ENCODE peak calls at places on chromosomes 16 and 17, in eight cellular contexts. One of them, this sample, is unnamed.

GRCh38 chr16:56691885-56692284 is 9.6 kb downstream of the MT1X start:
- DNase-seq in cardiac muscle cell: no peak
- DNase-seq in WTC11: no peak
- DNase-seq in AG04450: no peak
- DNase-seq in GM13976: no peak
- DNase-seq in mesothelial cell of epicardium: no peak
- DNase-seq in MCF 10A: peak; percentile 96
- DNase-seq in prostate gland: peak; percentile 78
- DNase-seq in this sample: no peak

GRCh38 chr16:966035-966434 is 4.7 kb downstream of the LMF1 start:
- DNase-seq in cardiac muscle cell: no peak
- DNase-seq in WTC11: no peak
- DNase-seq in AG04450: no peak
- DNase-seq in GM13976: no peak
- DNase-seq in mesothelial cell of epicardium: no peak
- DNase-seq in MCF 10A: no peak
- DNase-seq in prostate gland: no peak
- DNase-seq in this sample: no peak

GRCh38 chr17:77435272-77436057 is 294.7 kb downstream of the SEC14L1 start:
- DNase-seq in cardiac muscle cell: no peak
- DNase-seq in WTC11: no peak
- DNase-seq in AG04450: no peak
- DNase-seq in GM13976: no peak
- DNase-seq in mesothelial cell of epicardium: no peak
- DNase-seq in MCF 10A: no peak
- DNase-seq in prostate gland: no peak
- DNase-seq in this sample: no peak

GRCh38 chr17:65813306-65813705 is 251.9 kb upstream of the AXIN2 start:
- DNase-seq in cardiac muscle cell: no peak
- DNase-seq in WTC11: no peak
- DNase-seq in AG04450: no peak
- DNase-seq in GM13976: no peak
- DNase-seq in mesothelial cell of epicardium: no peak
- DNase-seq in MCF 10A: peak; percentile 22
- DNase-seq in prostate gland: no peak
- DNase-seq in this sample: no peak

GRCh38 chr17:49616546-49617205 is 41.0 kb downstream of the NXPH3 start:
- DNase-seq in cardiac muscle cell: peak; percentile 98
- DNase-seq in WTC11: no peak
- DNase-seq in AG04450: no peak
- DNase-seq in GM13976: no peak
- DNase-seq in mesothelial cell of epicardium: no peak
- DNase-seq in MCF 10A: no peak
- DNase-seq in prostate gland: no peak
- DNase-seq in this sample: no peak

GRCh38 chr17:59745040-59745439 is 37.6 kb downstream of the VMP1 start:
- DNase-seq in cardiac muscle cell: no peak
- DNase-seq in WTC11: no peak
- DNase-seq in AG04450: no peak
- DNase-seq in GM13976: no peak
- DNase-seq in mesothelial cell of epicardium: no peak
- DNase-seq in MCF 10A: no peak
- DNase-seq in prostate gland: no peak
- DNase-seq in this sample: no peak

GRCh38 chr16:83952940-83953795 is at the start of gene OSGIN1:
- DNase-seq in cardiac muscle cell: peak; percentile 96
- DNase-seq in WTC11: no peak
- DNase-seq in AG04450: peak; percentile 83
- DNase-seq in GM13976: peak; percentile 91
- DNase-seq in mesothelial cell of epicardium: peak; percentile 70
- DNase-seq in MCF 10A: peak; percentile 97
- DNase-seq in prostate gland: peak; percentile 96
- DNase-seq in this sample: peak; percentile 61

GRCh38 chr16:81319221-81319912 is 4.6 kb downstream of the GAN start:
- DNase-seq in cardiac muscle cell: peak; percentile 53
- DNase-seq in WTC11: no peak
- DNase-seq in AG04450: peak; percentile 20
- DNase-seq in GM13976: no peak
- DNase-seq in mesothelial cell of epicardium: no peak
- DNase-seq in MCF 10A: peak; percentile 26
- DNase-seq in prostate gland: no peak
- DNase-seq in this sample: no peak

GRCh38 chr16:66168777-66169176 is 197.7 kb upstream of the CDH5 start:
- DNase-seq in cardiac muscle cell: no peak
- DNase-seq in WTC11: no peak
- DNase-seq in AG04450: no peak
- DNase-seq in GM13976: no peak
- DNase-seq in mesothelial cell of epicardium: peak; percentile 21
- DNase-seq in MCF 10A: no peak
- DNase-seq in prostate gland: no peak
- DNase-seq in this sample: no peak

GRCh38 chr16:66165879-66166278 is 200.6 kb upstream of the CDH5 start:
- DNase-seq in cardiac muscle cell: no peak
- DNase-seq in WTC11: no peak
- DNase-seq in AG04450: no peak
- DNase-seq in GM13976: no peak
- DNase-seq in mesothelial cell of epicardium: no peak
- DNase-seq in MCF 10A: no peak
- DNase-seq in prostate gland: no peak
- DNase-seq in this sample: no peak

GRCh38 chr16:66166451-66166850 is 200.0 kb upstream of the CDH5 start:
- DNase-seq in cardiac muscle cell: peak; percentile 75
- DNase-seq in WTC11: no peak
- DNase-seq in AG04450: no peak
- DNase-seq in GM13976: no peak
- DNase-seq in mesothelial cell of epicardium: no peak
- DNase-seq in MCF 10A: no peak
- DNase-seq in prostate gland: no peak
- DNase-seq in this sample: no peak

GRCh38 chr16:66169817-66170216 is 196.7 kb upstream of the CDH5 start:
- DNase-seq in cardiac muscle cell: no peak
- DNase-seq in WTC11: no peak
- DNase-seq in AG04450: no peak
- DNase-seq in GM13976: no peak
- DNase-seq in mesothelial cell of epicardium: no peak
- DNase-seq in MCF 10A: no peak
- DNase-seq in prostate gland: no peak
- DNase-seq in this sample: no peak

DNA sequence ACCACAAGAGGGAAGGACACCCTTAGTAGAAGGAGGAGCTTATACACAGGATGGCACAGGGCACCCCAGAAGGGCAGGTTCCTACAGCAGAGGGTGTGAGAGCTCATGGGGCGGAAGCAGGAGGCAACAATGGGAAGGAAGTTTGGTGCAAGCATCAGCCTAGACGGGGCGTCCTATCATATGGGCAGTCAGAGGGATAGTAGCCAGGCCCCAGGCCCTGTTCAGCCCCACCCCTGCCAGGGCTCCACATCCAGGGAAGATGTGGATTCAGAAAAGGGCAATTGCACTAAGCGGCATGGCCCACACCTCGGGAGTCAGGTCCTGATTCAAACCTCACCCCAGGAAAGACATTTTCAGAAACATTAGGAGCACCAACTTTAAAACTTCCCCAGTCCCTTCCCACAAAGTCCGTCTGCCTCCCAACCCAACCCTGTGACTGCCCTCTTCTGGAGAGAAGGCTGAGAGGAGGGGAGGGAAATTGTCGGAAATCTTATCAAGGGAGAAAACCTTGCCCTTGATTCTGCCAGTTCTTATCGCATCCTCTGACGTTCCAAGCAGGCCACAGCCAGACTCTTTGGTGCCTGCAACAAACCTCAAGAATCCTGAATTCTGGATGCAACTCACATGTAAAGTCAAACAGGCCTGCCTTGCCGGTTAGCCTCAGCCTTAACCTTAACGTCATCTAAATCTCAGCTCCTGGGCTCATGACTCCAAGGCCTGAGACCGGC is 198.8 kb upstream of the CDH5 start:
- DNase-seq in cardiac muscle cell: peak; percentile 99
- DNase-seq in WTC11: peak; percentile 25
- DNase-seq in AG04450: no peak
- DNase-seq in GM13976: no peak
- DNase-seq in mesothelial cell of epicardium: peak; percentile 38
- DNase-seq in MCF 10A: no peak
- DNase-seq in prostate gland: no peak
- DNase-seq in this sample: no peak
- TF ChIP-seq CTCF in cardiac muscle cell: peak; percentile 81
- TF ChIP-seq CTCF in WTC11: no peak
- TF ChIP-seq CTCF in AG04450: peak; percentile 54
- TF ChIP-seq CTCF in GM13976: no peak
- TF ChIP-seq CTCF in mesothelial cell of epicardium: no peak
- TF ChIP-seq CTCF in MCF 10A: no peak
- TF ChIP-seq CTCF in prostate gland: no peak
- TF ChIP-seq CTCF in this sample: no peak

GRCh38 chr17:75557852-75558665 is 29.5 kb upstream of the MYO15B start:
- DNase-seq in cardiac muscle cell: no peak
- DNase-seq in WTC11: no peak
- DNase-seq in AG04450: no peak
- DNase-seq in GM13976: no peak
- DNase-seq in mesothelial cell of epicardium: no peak
- DNase-seq in MCF 10A: no peak
- DNase-seq in prostate gland: no peak
- DNase-seq in this sample: no peak

GRCh38 chr17:75558666-75559530 is 28.7 kb upstream of the MYO15B start:
- DNase-seq in cardiac muscle cell: no peak
- DNase-seq in WTC11: no peak
- DNase-seq in AG04450: no peak
- DNase-seq in GM13976: no peak
- DNase-seq in mesothelial cell of epicardium: no peak
- DNase-seq in MCF 10A: no peak
- DNase-seq in prostate gland: no peak
- DNase-seq in this sample: no peak

GRCh38 chr17:75561927-75562603 is 25.5 kb upstream of the MYO15B start:
- DNase-seq in cardiac muscle cell: peak; percentile 51
- DNase-seq in WTC11: no peak
- DNase-seq in AG04450: no peak
- DNase-seq in GM13976: no peak
- DNase-seq in mesothelial cell of epicardium: no peak
- DNase-seq in MCF 10A: peak; percentile 31
- DNase-seq in prostate gland: no peak
- DNase-seq in this sample: no peak

GRCh38 chr17:75557075-75557851 is 30.3 kb upstream of the MYO15B start:
- DNase-seq in cardiac muscle cell: peak; percentile 58
- DNase-seq in WTC11: no peak
- DNase-seq in AG04450: no peak
- DNase-seq in GM13976: no peak
- DNase-seq in mesothelial cell of epicardium: no peak
- DNase-seq in MCF 10A: peak; percentile 56
- DNase-seq in prostate gland: peak; percentile 44
- DNase-seq in this sample: no peak

DNA sequence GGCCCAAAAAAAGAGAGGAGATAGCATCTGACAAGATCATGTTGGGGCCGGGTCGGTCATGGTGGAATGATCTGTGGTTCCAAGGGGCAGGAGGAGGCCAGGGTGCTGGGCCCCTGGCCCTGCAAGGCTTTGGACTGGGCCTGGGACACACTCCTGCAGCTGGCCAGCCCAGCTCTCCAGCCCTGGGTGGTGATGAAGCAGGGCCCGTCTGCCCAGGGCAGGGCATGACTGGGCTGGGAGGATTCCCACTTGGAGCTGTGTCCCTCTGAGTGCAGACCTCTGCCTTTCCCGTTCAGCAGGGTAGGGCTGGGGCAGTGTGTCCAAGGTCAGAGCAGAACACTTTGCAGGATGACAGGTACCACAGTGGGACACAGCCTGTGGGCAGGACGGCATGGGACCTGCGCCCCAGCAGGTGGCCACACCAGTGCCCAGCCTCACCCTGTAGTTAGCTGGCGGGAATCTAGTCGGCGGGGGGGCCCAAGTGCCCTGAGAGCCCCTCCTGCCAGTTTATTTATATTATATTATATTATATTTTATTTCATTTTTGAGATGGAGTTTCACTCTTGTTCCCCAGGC is 27.6 kb upstream of the MYO15B start:
- DNase-seq in cardiac muscle cell: no peak
- DNase-seq in WTC11: no peak
- DNase-seq in AG04450: no peak
- DNase-seq in GM13976: no peak
- DNase-seq in mesothelial cell of epicardium: no peak
- DNase-seq in MCF 10A: no peak
- DNase-seq in prostate gland: no peak
- DNase-seq in this sample: no peak
- TF ChIP-seq CTCF in cardiac muscle cell: no peak
- TF ChIP-seq CTCF in WTC11: no peak
- TF ChIP-seq CTCF in AG04450: no peak
- TF ChIP-seq CTCF in GM13976: no peak
- TF ChIP-seq CTCF in mesothelial cell of epicardium: no peak
- TF ChIP-seq CTCF in MCF 10A: no peak
- TF ChIP-seq CTCF in prostate gland: no peak
- TF ChIP-seq CTCF in this sample: no peak

DNA sequence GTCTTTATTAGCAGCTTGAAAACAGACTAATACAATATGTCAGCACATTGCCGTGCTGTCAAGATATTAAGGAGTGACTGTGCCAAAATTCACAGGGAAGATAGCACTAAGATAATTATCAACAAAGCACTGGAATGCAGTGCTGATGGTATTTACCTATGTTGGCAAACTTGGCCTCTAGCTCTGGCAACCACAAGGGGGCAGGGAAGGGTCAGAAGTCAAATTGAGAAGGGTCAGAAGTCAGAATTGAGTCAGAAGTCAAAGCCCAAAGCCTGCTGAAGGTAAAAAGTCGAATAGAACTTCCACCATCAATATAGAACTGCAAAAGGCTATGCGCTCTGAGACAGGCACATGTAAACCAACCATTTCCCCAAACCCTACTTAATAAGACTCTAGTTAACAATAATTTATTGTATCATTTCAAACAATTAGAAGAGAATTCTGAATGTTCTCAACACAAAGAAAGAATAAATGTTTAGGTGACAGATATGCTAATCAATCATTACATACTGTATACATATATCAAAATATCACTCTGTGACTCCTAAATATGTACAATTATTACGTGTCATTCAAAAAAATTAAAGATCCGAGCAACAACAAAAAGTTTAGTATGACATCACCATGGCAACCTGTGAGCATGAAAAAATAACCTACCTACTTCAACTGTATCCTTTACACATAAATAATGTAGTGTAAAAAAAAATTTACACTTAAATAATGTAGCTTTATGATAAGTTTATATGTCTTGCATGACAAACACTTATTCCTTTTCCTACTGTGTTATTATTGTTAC is 916.1 kb downstream of the KCNJ2 start:
- DNase-seq in cardiac muscle cell: peak; percentile 19
- DNase-seq in WTC11: peak; percentile 70
- DNase-seq in AG04450: no peak
- DNase-seq in GM13976: no peak
- DNase-seq in mesothelial cell of epicardium: no peak
- DNase-seq in MCF 10A: peak; percentile 63
- DNase-seq in prostate gland: no peak
- DNase-seq in this sample: peak; percentile 36
- TF ChIP-seq CTCF in cardiac muscle cell: peak; percentile 38
- TF ChIP-seq CTCF in WTC11: peak; percentile 63
- TF ChIP-seq CTCF in AG04450: peak; percentile 9
- TF ChIP-seq CTCF in GM13976: no peak
- TF ChIP-seq CTCF in mesothelial cell of epicardium: no peak
- TF ChIP-seq CTCF in MCF 10A: peak; percentile 42
- TF ChIP-seq CTCF in prostate gland: no peak
- TF ChIP-seq CTCF in this sample: peak; percentile 56

DNA sequence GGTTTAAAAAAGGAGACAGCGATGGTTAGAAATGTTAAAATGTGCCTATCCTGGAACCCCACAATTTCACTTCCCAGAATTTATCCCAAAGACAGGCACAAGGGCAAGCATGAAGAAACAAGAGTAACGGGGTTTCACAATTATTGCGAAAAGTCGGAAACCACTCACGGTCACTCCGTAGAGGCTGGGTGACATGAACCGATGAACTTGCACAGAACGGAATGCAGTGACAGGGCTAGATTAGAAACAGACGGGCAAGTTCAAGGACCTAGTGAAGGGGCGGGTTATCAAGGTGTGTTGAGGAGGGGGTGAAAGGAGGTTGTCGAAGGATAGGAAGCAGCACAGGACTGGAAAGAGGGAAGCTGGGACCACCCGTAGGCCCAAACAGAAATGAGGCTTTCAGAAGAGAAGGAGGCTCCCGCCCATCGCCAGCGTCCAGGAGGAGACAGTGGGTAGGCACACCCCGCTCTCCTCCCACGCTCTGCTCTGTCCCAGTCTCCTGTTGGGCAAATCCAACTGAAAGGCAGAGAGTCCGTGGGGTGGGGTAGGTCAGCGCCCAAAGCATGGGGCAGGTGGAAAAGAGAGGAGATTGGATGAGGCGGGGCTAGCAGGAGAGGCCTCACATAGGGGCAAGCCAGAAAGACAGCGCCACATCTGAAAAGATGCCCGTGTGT is 47.4 kb upstream of the JPH3 start:
- DNase-seq in cardiac muscle cell: no peak
- DNase-seq in WTC11: no peak
- DNase-seq in AG04450: no peak
- DNase-seq in GM13976: no peak
- DNase-seq in mesothelial cell of epicardium: no peak
- DNase-seq in MCF 10A: peak; percentile 30
- DNase-seq in prostate gland: no peak
- DNase-seq in this sample: no peak
- TF ChIP-seq CTCF in cardiac muscle cell: no peak
- TF ChIP-seq CTCF in WTC11: no peak
- TF ChIP-seq CTCF in AG04450: no peak
- TF ChIP-seq CTCF in GM13976: no peak
- TF ChIP-seq CTCF in mesothelial cell of epicardium: no peak
- TF ChIP-seq CTCF in MCF 10A: no peak
- TF ChIP-seq CTCF in prostate gland: no peak
- TF ChIP-seq CTCF in this sample: no peak